ENCODE peak calls at places on chromosomes 2 and 18, in six cellular contexts. A, Q, U, P, V and S are unnamed samples.

GRCh38 chr2:59630789-59631188 is 922.7 kb downstream of the BCL11A start:
- DNase-seq in A (no peak), Q (no peak), U (no peak), P (no peak), V (peak; percentile 32), S (no peak)

GRCh38 chr2:190467575-190468083 is 59.5 kb downstream of the MFSD6 start:
- DNase-seq in A (peak; percentile 51), Q (no peak), U (no peak), P (no peak), V (no peak), S (no peak)

GRCh38 chr18:75340206-75340605 is 87.3 kb downstream of the SMIM21 start:
- DNase-seq in A (no peak), Q (no peak), U (no peak), P (no peak), V (no peak), S (no peak)

GRCh38 chr2:201558665-201559064 is 84.6 kb downstream of the TMEM237 start:
- DNase-seq in A (no peak), Q (no peak), U (no peak), P (no peak), V (no peak), S (no peak)

GRCh38 chr18:36572135-36572856 is 256.5 kb downstream of the TPGS2 start:
- DNase-seq in A (peak; percentile 57), Q (no peak), U (no peak), P (no peak), V (peak; percentile 69), S (peak; percentile 44)

GRCh38 chr2:164890533-164890932 is 48.9 kb upstream of the COBLL1 start:
- DNase-seq in A (no peak), Q (no peak), U (no peak), P (no peak), V (no peak), S (no peak)

GRCh38 chr2:64952896-64953482 is 36.2 kb upstream of the SLC1A4 start:
- DNase-seq in A (peak; percentile 55), Q (no peak), U (no peak), P (peak; percentile 67), V (no peak), S (no peak)

GRCh38 chr2:30880516-30880915 is 73.3 kb upstream of the CAPN13 start:
- DNase-seq in A (no peak), Q (no peak), U (no peak), P (no peak), V (no peak), S (no peak)

GRCh38 chr18:36872329-36872728 is 43.4 kb downstream of the KIAA1328 start:
- DNase-seq in A (peak; percentile 73), Q (no peak), U (no peak), P (no peak), V (no peak), S (no peak)

GRCh38 chr2:74374509-74375205 is 5.5 kb downstream of the DCTN1 start:
- DNase-seq in A (peak; percentile 48), Q (no peak), U (peak; percentile 81), P (no peak), V (peak; percentile 89), S (peak; percentile 62)

GRCh38 chr18:11004294-11004693 is 145.1 kb downstream of the PIEZO2 start:
- DNase-seq in A (no peak), Q (no peak), U (no peak), P (no peak), V (no peak), S (no peak)

GRCh38 chr2:24352664-24353063 is 7.7 kb downstream of the ITSN2 start:
- DNase-seq in A (no peak), Q (no peak), U (no peak), P (no peak), V (no peak), S (no peak)

GRCh38 chr2:24353364-24353763 is 7.0 kb downstream of the ITSN2 start:
- DNase-seq in A (no peak), Q (no peak), U (no peak), P (no peak), V (no peak), S (no peak)

GRCh38 chr2:24350826-24351626 is 9.3 kb downstream of the ITSN2 start:
- DNase-seq in A (no peak), Q (no peak), U (no peak), P (no peak), V (no peak), S (no peak)

GRCh38 chr2:24351627-24351938 is 8.8 kb downstream of the ITSN2 start:
- DNase-seq in A (no peak), Q (no peak), U (no peak), P (no peak), V (no peak), S (no peak)

GRCh38 chr2:24351981-24352380 is 8.4 kb downstream of the ITSN2 start:
- DNase-seq in A (no peak), Q (no peak), U (no peak), P (no peak), V (peak; percentile 26), S (no peak)
- TF ChIP-seq CTCF in A (no peak), Q (peak; percentile 14), U (peak; percentile 34), P (no peak), V (no peak), S (no peak)

DNA sequence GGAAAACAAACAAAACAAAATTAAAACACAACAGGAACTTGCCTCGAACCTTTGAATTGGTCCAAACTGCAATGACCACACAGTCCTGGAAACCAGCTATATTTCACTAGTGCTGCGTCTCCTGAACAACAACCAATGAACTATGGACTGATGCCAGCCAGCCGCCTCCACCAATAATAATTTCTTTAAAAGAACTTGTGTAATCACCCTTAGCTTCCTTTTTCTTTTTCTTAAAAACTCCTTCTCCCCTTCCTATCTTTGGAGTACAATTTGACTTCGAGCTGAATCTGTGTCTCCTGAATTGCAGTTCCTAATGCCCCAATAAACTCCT is 1.6 kb upstream of the CXXC1 start:
- DNase-seq in A (no peak), Q (no peak), U (no peak), P (no peak), V (no peak), S (no peak)
- TF ChIP-seq CTCF in A (no peak), Q (no peak), U (no peak), P (no peak), V (no peak), S (no peak)

GRCh38 chr18:8507361-8507760 is 101.9 kb upstream of the RAB12 start:
- DNase-seq in A (no peak), Q (no peak), U (no peak), P (no peak), V (peak; percentile 36), S (peak; percentile 27)
- TF ChIP-seq CTCF in A (no peak), Q (peak; percentile 19), U (no peak), P (peak; percentile 19), V (peak; percentile 36), S (peak; percentile 58)

DNA sequence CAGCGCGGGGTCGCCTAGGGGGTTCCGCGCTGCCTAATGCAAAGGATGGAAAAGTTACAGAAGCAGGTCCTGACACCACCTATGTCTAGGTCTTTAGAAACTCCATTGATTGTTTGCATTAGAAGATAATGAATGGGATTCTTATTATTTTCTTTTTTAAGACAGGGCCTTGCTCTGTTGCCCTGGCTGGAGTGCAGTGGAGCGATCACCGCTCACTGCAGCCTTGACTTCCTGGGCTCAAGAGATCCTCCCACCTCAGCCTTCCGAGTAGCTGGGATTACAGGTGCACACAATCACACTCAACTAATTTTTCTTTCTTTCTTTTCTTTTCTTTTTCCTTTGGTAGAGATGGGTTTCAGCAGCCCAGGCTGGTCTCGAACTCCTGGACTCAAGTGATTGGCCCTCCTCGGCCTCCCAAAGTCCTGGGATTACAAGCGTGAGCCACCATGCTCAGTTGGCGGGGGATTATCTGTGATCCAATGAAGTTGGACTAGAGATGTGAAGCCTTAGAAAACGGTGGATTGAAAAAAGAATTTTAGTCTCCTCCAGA is 761 bp upstream of the IDH1 start:
- DNase-seq in A (no peak), Q (no peak), U (no peak), P (no peak), V (no peak), S (no peak)
- TF ChIP-seq CTCF in A (no peak), Q (peak; percentile 16), U (no peak), P (no peak), V (no peak), S (no peak)

GRCh38 chr2:222248256-222248655 is 50.5 kb downstream of the PAX3 start:
- DNase-seq in A (no peak), Q (no peak), U (no peak), P (no peak), V (no peak), S (no peak)

GRCh38 chr2:222249444-222249843 is 49.4 kb downstream of the PAX3 start:
- DNase-seq in A (no peak), Q (no peak), U (no peak), P (no peak), V (no peak), S (no peak)

GRCh38 chr2:222250313-222250712 is 48.5 kb downstream of the PAX3 start:
- DNase-seq in A (no peak), Q (no peak), U (no peak), P (no peak), V (no peak), S (no peak)

GRCh38 chr2:222248818-222249217 is 50.0 kb downstream of the PAX3 start:
- DNase-seq in A (no peak), Q (no peak), U (no peak), P (no peak), V (no peak), S (no peak)
- TF ChIP-seq CTCF in A (no peak), Q (no peak), U (no peak), P (no peak), V (no peak), S (no peak)

GRCh38 chr2:20224716-20225293 is at the start of gene SDC1:
- DNase-seq in A (no peak), Q (peak; percentile 83), U (peak; percentile 71), P (no peak), V (peak; percentile 80), S (peak; percentile 49)

GRCh38 chr2:20226152-20226545 is 1.2 kb upstream of the SDC1 start:
- DNase-seq in A (no peak), Q (no peak), U (no peak), P (no peak), V (no peak), S (no peak)

GRCh38 chr2:20224191-20224715 is 677 bp downstream of the SDC1 start:
- DNase-seq in A (no peak), Q (peak; percentile 66), U (no peak), P (no peak), V (peak; percentile 35), S (no peak)

GRCh38 chr2:20223345-20224190 is 1.4 kb downstream of the SDC1 start:
- DNase-seq in A (no peak), Q (peak; percentile 70), U (no peak), P (no peak), V (peak; percentile 70), S (peak; percentile 38)

DNA sequence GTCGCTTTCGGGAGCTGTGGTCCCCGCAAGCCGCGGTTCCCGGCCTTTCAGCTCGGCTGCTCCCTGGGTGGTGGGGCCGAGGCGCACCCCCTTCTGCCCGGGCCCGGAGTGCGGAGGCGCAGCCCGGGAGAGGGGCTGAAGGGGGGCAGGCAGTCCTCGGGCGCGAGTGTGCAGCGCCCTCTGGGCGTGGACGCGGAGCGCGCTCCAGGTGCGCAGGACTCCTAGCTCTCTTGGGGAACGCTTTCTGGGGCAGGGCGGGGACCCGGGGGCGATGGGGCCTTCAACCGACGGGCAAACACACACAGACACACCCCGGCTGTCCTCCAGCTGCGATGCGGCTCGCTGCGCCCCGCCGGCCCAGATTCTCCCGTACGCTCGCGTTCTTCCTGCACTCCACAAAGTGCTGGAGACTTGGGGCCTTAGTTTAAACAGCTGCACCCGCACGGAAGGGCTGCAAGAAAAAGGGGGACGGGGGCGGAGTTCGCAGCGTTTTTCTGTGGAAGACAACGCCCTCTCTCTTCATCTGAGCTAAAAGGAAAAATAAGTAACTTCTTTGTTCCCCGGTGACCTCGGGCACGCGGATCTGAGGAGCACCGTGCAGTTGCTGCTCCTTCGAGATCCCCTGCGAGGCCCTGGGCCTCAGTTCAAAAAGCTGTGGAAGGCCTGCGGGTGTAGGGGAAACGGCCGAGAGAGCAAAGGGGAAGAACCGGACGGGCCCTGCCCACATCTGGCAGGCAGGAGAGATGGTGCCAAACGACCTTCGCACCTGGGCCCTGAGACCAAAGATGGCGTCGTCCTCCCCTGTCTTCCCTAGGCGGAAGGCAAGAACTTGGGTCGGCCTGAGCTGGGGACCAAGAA is 593 bp upstream of the SDC1 start:
- DNase-seq in A (no peak), Q (peak; percentile 83), U (no peak), P (no peak), V (peak; percentile 76), S (peak; percentile 46)
- TF ChIP-seq CTCF in A (peak; percentile 67), Q (peak; percentile 87), U (peak; percentile 41), P (peak; percentile 76), V (peak; percentile 50), S (no peak)